ENCODE peak calls at places on chromosomes 1 and 21, in nine cellular contexts. T is fibroblast of the aortic adventitia; Z is endodermal cell; Y is Right ventricle myocardium inferior; F is NCI-H187; I is stomach; A is activated CD4-positive, CD25-positive, alpha-beta regulatory T cell treated with anti-CD3 and anti-CD28 coated beads, Interleukin-2, amount 50 U/mL, for 72 hours; Q is heart right ventricle; P is HT1080. N is an unnamed sample.

GRCh38 chr1:92826792-92827191 is 5.0 kb upstream of the RPL5 start:
- DNase-seq in T (no peak), Z (no peak), Y (no peak), F (no peak), I (no peak), A (no peak), Q (no peak), P (no peak), N (no peak)

GRCh38 chr1:192797845-192798244 is 11.0 kb upstream of the RGS2 start:
- DNase-seq in T (no peak), Z (no peak), Y (peak), F (no peak), I (no peak), A (no peak), Q (no peak), P (no peak), N (no peak)

GRCh38 chr1:63674865-63675815 is 81.9 kb downstream of the PGM1 start:
- DNase-seq in T (peak), Z (no peak), Y (peak), F (no peak), I (peak), A (no peak), Q (no peak), P (no peak), N (no peak)

GRCh38 chr1:230807551-230808267 is 60.5 kb downstream of the CAPN9 start:
- DNase-seq in T (no peak), Z (peak), Y (no peak), F (no peak), I (no peak), A (no peak), Q (no peak), P (no peak), N (no peak)

GRCh38 chr21:29193907-29194306 is 63.5 kb downstream of the MAP3K7CL start:
- DNase-seq in T (no peak), Z (no peak), Y (no peak), F (no peak), I (no peak), A (no peak), Q (no peak), P (no peak), N (no peak)

GRCh38 chr21:45161039-45161945 is 86.9 kb downstream of the ADARB1 start:
- DNase-seq in T (no peak), Z (peak), Y (peak), F (no peak), I (no peak), A (no peak), Q (no peak), P (no peak), N (no peak)

GRCh38 chr1:103582493-103582892 is 11.1 kb downstream of the AMY2B start:
- DNase-seq in T (no peak), Z (no peak), Y (no peak), F (no peak), I (no peak), A (no peak), Q (no peak), P (no peak), N (no peak)

GRCh38 chr21:42495765-42496119 is 282 bp downstream of the RSPH1 start:
- DNase-seq in T (no peak), Z (no peak), Y (no peak), F (no peak), I (no peak), A (no peak), Q (no peak), P (no peak), N (no peak)

GRCh38 chr1:222791006-222791710 is 23.7 kb upstream of the DISP1 start:
- DNase-seq in T (peak), Z (no peak), Y (no peak), F (no peak), I (no peak), A (no peak), Q (no peak), P (no peak), N (no peak)

N was measured in naive thymus-derived CD4-positive, alpha-beta T cell.